ENCODE peak calls at places on chromosomes 2 and 18, in five cellular contexts. S, F, O, A and T are unnamed samples.

GRCh38 chr2:210655229-210655628 is 98.8 kb downstream of the CPS1 start:
- DNase-seq in S (peak; percentile 3), F (no peak), O (no peak), A (no peak), T (no peak)

GRCh38 chr18:45775241-45775676 is 50.2 kb upstream of the SIGLEC15 start:
- DNase-seq in S (peak; percentile 80), F (peak; percentile 56), O (no peak), A (peak; percentile 63), T (peak; percentile 1)

GRCh38 chr2:133509777-133510176 is 58.5 kb downstream of the NCKAP5 start:
- DNase-seq in S (no peak), F (no peak), O (no peak), A (peak; percentile 24), T (no peak)

GRCh38 chr2:25673170-25674002 is at the start of gene DTNB:
- DNase-seq in S (peak; percentile 80), F (peak; percentile 47), O (peak; percentile 89), A (peak; percentile 85), T (peak; percentile 64)

GRCh38 chr2:101736861-101737291 is 39.4 kb downstream of the MAP4K4 start:
- DNase-seq in S (peak; percentile 91), F (no peak), O (no peak), A (no peak), T (no peak)

GRCh38 chr2:162890690-162891311 is 52.2 kb upstream of the KCNH7 start:
- DNase-seq in S (peak; percentile 80), F (no peak), O (peak; percentile 40), A (peak; percentile 25), T (no peak)

GRCh38 chr2:111983478-111984212 is 71.4 kb upstream of the TMEM87B start:
- DNase-seq in S (no peak), F (no peak), O (no peak), A (peak; percentile 14), T (no peak)

GRCh38 chr2:236715077-236715476 is 145.5 kb downstream of the ACKR3 start:
- DNase-seq in S (no peak), F (no peak), O (no peak), A (no peak), T (no peak)

GRCh38 chr2:1721706-1722483 is 22.4 kb downstream of the PXDN start:
- DNase-seq in S (peak; percentile 80), F (no peak), O (no peak), A (peak; percentile 92), T (no peak)

GRCh38 chr2:234322766-234323465 is 174.0 kb downstream of the ARL4C start:
- DNase-seq in S (no peak), F (no peak), O (no peak), A (no peak), T (no peak)

GRCh38 chr2:150470435-150470834 is 17.0 kb downstream of the RND3 start:
- DNase-seq in S (no peak), F (no peak), O (no peak), A (no peak), T (no peak)

GRCh38 chr2:64538764-64539433 is 14.8 kb downstream of the AFTPH start:
- DNase-seq in S (no peak), F (no peak), O (no peak), A (no peak), T (no peak)

GRCh38 chr18:2293109-2293839 is 278.0 kb downstream of the METTL4 start:
- DNase-seq in S (no peak), F (no peak), O (peak; percentile 51), A (no peak), T (no peak)

GRCh38 chr2:66481100-66481549 is 46.2 kb downstream of the MEIS1 start:
- DNase-seq in S (no peak), F (no peak), O (no peak), A (peak; percentile 60), T (no peak)

GRCh38 chr2:74070991-74071390 is 76.7 kb downstream of the BOLA3 start:
- DNase-seq in S (no peak), F (no peak), O (no peak), A (no peak), T (no peak)